ENCODE peak calls at places on chromosomes 13 and 19, in four cellular contexts. One of them, this sample, is unnamed.

GRCh38 chr19:46925548-46925950 is 64.8 kb downstream of the ARHGAP35 start:
- DNase-seq in IMR-90: no peak
- DNase-seq in A549: peak
- DNase-seq in OCI-LY7: no peak
- DNase-seq in this sample: no peak

GRCh38 chr19:13118424-13119193 is 545 bp downstream of the NACC1 start:
- DNase-seq in IMR-90: peak
- DNase-seq in A549: peak
- DNase-seq in OCI-LY7: peak
- DNase-seq in this sample: peak

GRCh38 chr19:52142001-52142595 is 2.4 kb upstream of the ZNF616 start:
- DNase-seq in IMR-90: no peak
- DNase-seq in A549: no peak
- DNase-seq in OCI-LY7: no peak
- DNase-seq in this sample: no peak

GRCh38 chr13:20528451-20528850 is 2.8 kb upstream of the CRYL1 start:
- DNase-seq in IMR-90: no peak
- DNase-seq in A549: no peak
- DNase-seq in OCI-LY7: no peak
- DNase-seq in this sample: no peak

GRCh38 chr19:3275583-3276340 is 51.3 kb downstream of the CELF5 start:
- DNase-seq in IMR-90: peak
- DNase-seq in A549: peak
- DNase-seq in OCI-LY7: peak
- DNase-seq in this sample: peak

GRCh38 chr19:12703056-12703455 is 6.6 kb upstream of the FBXW9 start:
- DNase-seq in IMR-90: peak
- DNase-seq in A549: no peak
- DNase-seq in OCI-LY7: peak
- DNase-seq in this sample: peak

GRCh38 chr19:41998246-41999020 is 4.4 kb upstream of the ATP1A3 start:
- DNase-seq in IMR-90: peak
- DNase-seq in A549: peak
- DNase-seq in OCI-LY7: peak
- DNase-seq in this sample: no peak

GRCh38 chr13:79482271-79482970 is 1.5 kb downstream of the NDFIP2 start:
- DNase-seq in IMR-90: peak
- DNase-seq in A549: no peak
- DNase-seq in OCI-LY7: no peak
- DNase-seq in this sample: no peak

GRCh38 chr13:43558312-43558711 is 228.5 kb downstream of the ENOX1 start:
- DNase-seq in IMR-90: no peak
- DNase-seq in A549: no peak
- DNase-seq in OCI-LY7: no peak
- DNase-seq in this sample: no peak

GRCh38 chr13:104532131-104532530 is 1465.9 kb upstream of the SLC10A2 start:
- DNase-seq in IMR-90: no peak
- DNase-seq in A549: no peak
- DNase-seq in OCI-LY7: no peak
- DNase-seq in this sample: no peak

GRCh38 chr13:45861352-45861751 is 9.8 kb upstream of the SIAH3 start:
- DNase-seq in IMR-90: peak
- DNase-seq in A549: no peak
- DNase-seq in OCI-LY7: no peak
- DNase-seq in this sample: no peak

GRCh38 chr13:80962173-80962572 is 621.2 kb upstream of the SPRY2 start:
- DNase-seq in IMR-90: no peak
- DNase-seq in A549: no peak
- DNase-seq in OCI-LY7: no peak
- DNase-seq in this sample: no peak

GRCh38 chr19:31054430-31054829 is 294.8 kb downstream of the TSHZ3 start:
- DNase-seq in IMR-90: peak
- DNase-seq in A549: peak
- DNase-seq in OCI-LY7: peak
- DNase-seq in this sample: peak

GRCh38 chr19:29927944-29928669 is 13.9 kb upstream of the URI1 start:
- DNase-seq in IMR-90: no peak
- DNase-seq in A549: no peak
- DNase-seq in OCI-LY7: peak
- DNase-seq in this sample: no peak

GRCh38 chr13:113951246-113951999 is 22.5 kb downstream of the C13orf46 start:
- DNase-seq in IMR-90: peak
- DNase-seq in A549: peak
- DNase-seq in OCI-LY7: peak
- DNase-seq in this sample: peak

GRCh38 chr13:52195052-52195837 is 35.8 kb upstream of the NEK3 start:
- DNase-seq in IMR-90: peak
- DNase-seq in A549: no peak
- DNase-seq in OCI-LY7: no peak
- DNase-seq in this sample: no peak

GRCh38 chr19:58085348-58085875 is 12.6 kb downstream of the ZSCAN18 start:
- DNase-seq in IMR-90: no peak
- DNase-seq in A549: no peak
- DNase-seq in OCI-LY7: no peak
- DNase-seq in this sample: no peak

GRCh38 chr13:23984541-23984940 is 87.2 kb upstream of the C1QTNF9B start:
- DNase-seq in IMR-90: no peak
- DNase-seq in A549: no peak
- DNase-seq in OCI-LY7: no peak
- DNase-seq in this sample: peak

GRCh38 chr13:24208314-24208713 is 47.8 kb downstream of the SPATA13 start:
- DNase-seq in IMR-90: peak
- DNase-seq in A549: peak
- DNase-seq in OCI-LY7: no peak
- DNase-seq in this sample: peak

GRCh38 chr13:33194820-33195692 is 90.5 kb downstream of the STARD13 start:
- DNase-seq in IMR-90: peak
- DNase-seq in A549: no peak
- DNase-seq in OCI-LY7: no peak
- DNase-seq in this sample: peak

GRCh38 chr13:50141660-50142010 is 126.4 kb downstream of the KCNRG start:
- DNase-seq in IMR-90: no peak
- DNase-seq in A549: no peak
- DNase-seq in OCI-LY7: no peak
- DNase-seq in this sample: no peak

GRCh38 chr13:97627566-97627965 is 193.6 kb downstream of the RAP2A start:
- DNase-seq in IMR-90: peak
- DNase-seq in A549: no peak
- DNase-seq in OCI-LY7: no peak
- DNase-seq in this sample: peak

GRCh38 chr19:42440357-42441046 is 2.2 kb downstream of the CXCL17 start:
- DNase-seq in IMR-90: peak
- DNase-seq in A549: peak
- DNase-seq in OCI-LY7: peak
- DNase-seq in this sample: peak

GRCh38 chr19:9935409-9936062 is 779 bp downstream of the OLFM2 start:
- DNase-seq in IMR-90: no peak
- DNase-seq in A549: no peak
- DNase-seq in OCI-LY7: no peak
- DNase-seq in this sample: no peak

GRCh38 chr13:66835040-66835628 is 395.0 kb downstream of the PCDH9 start:
- DNase-seq in IMR-90: peak
- DNase-seq in A549: peak
- DNase-seq in OCI-LY7: no peak
- DNase-seq in this sample: peak

DNA sequence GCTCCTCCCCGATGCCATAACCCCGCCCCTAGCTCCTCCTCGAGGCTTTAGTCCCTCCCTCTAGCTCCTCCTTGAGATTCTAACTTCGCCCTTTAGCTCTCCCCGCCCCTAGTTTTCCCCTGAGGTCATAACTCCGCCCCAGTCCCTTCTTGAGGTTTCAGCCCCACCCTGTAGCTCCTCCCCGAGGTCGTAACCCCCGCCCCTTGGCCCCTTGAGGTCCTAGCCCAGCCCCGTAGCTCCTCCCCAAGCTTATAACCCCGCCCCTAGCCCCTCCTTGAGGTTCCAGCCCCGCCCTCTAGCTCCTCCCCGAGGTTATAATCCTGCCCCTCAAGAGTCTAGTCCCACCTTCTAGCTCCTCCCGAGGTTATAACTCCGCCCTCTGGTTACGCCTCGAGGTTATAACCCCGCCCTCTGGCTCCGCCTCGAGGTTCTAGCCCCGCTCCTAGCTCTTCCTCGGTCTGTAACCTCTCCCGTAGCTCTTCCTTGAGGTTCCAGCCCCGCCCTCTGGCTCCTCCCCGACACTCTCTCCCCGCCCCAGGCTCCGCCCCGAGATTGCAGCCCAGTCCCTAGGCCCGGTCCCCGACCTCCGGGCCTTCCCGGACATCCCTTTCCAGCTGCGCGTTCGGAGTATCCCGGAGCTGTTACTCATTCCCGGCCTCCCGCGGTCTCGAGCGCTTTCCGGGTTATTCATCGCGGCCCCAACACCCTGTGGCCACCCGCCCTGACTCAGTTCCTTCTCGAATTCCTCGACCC is 1.4 kb downstream of the PLAUR start:
- DNase-seq in IMR-90: peak
- DNase-seq in A549: peak
- DNase-seq in OCI-LY7: peak
- DNase-seq in this sample: peak
- H3K4me3 ChIP-seq in IMR-90: peak
- H3K4me3 ChIP-seq in A549: peak
- H3K4me3 ChIP-seq in OCI-LY7: peak
- H3K4me3 ChIP-seq in this sample: peak

GRCh38 chr13:48542138-48542537 is 9.3 kb upstream of the RCBTB2 start:
- DNase-seq in IMR-90: no peak
- DNase-seq in A549: no peak
- DNase-seq in OCI-LY7: no peak
- DNase-seq in this sample: no peak

GRCh38 chr13:48539550-48539949 is 6.7 kb upstream of the RCBTB2 start:
- DNase-seq in IMR-90: no peak
- DNase-seq in A549: no peak
- DNase-seq in OCI-LY7: no peak
- DNase-seq in this sample: no peak

GRCh38 chr13:48545608-48546007 is 12.7 kb upstream of the RCBTB2 start:
- DNase-seq in IMR-90: no peak
- DNase-seq in A549: no peak
- DNase-seq in OCI-LY7: no peak
- DNase-seq in this sample: no peak

GRCh38 chr13:48547663-48548092 is 14.8 kb upstream of the RCBTB2 start:
- DNase-seq in IMR-90: no peak
- DNase-seq in A549: no peak
- DNase-seq in OCI-LY7: no peak
- DNase-seq in this sample: no peak

DNA sequence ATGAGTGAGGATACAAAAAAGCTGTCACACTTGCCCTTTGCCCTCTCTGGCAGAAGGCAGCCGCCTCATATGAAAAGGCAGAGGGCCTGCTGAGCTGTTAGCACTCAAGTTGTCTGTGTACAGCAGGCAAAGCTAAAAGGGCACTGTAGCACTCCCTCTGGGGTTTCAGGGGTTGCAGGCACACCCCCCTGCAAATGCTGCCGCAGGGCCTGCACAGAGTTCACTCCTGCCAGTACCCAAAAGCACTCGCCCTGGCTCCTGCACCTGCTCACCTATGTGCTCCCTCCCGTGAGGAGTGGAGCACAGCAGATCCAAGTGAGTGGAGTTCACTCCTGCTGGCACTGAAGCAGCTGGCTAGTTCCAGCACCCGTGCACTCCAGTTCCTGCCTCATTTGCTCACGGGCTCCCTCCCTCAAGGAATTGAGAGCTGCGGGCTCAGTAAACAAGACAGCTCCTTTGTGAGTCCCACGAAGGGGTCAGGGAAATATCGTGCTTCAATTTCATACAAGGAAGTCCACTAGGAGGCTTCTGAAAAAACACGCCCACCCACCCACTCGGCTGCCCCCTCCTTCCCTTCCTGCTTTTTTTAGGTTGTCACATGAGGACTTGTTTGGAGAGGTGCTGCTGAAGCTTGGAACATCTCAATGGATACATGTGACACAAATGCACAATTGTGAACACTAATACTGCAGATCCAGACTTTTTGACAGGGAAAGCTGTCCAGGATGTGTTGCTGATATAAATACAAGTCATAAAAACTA is 9.9 kb upstream of the RCBTB2 start:
- DNase-seq in IMR-90: peak
- DNase-seq in A549: no peak
- DNase-seq in OCI-LY7: peak
- DNase-seq in this sample: peak
- H3K4me3 ChIP-seq in IMR-90: no peak
- H3K4me3 ChIP-seq in A549: no peak
- H3K4me3 ChIP-seq in OCI-LY7: no peak
- H3K4me3 ChIP-seq in this sample: no peak

DNA sequence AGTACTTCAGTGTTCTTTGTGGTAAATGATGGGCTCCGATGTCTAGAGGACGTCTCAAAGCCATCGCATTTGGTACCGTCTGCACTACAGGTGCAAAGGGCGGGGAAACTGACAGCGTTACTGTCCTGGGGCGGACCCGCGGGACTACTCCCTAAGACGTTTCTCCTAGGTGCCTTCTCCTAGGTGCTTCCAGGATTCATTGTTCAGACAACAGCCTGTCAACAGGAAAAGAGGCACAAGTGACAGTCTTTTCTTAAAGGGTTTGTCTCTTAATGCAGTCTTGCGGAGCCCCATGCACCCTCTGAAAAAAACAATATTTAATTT is 1.4 kb downstream of the SERTM1 start:
- DNase-seq in IMR-90: no peak
- DNase-seq in A549: no peak
- DNase-seq in OCI-LY7: no peak
- DNase-seq in this sample: no peak
- H3K4me3 ChIP-seq in IMR-90: no peak
- H3K4me3 ChIP-seq in A549: no peak
- H3K4me3 ChIP-seq in OCI-LY7: no peak
- H3K4me3 ChIP-seq in this sample: no peak

GRCh38 chr19:1833540-1833939 is 14.7 kb downstream of the REXO1 start:
- DNase-seq in IMR-90: no peak
- DNase-seq in A549: no peak
- DNase-seq in OCI-LY7: no peak
- DNase-seq in this sample: no peak
- H3K4me3 ChIP-seq in IMR-90: no peak
- H3K4me3 ChIP-seq in A549: no peak
- H3K4me3 ChIP-seq in OCI-LY7: no peak
- H3K4me3 ChIP-seq in this sample: no peak

GRCh38 chr19:16830679-16831078 is 1.5 kb downstream of the SIN3B start:
- DNase-seq in IMR-90: peak
- DNase-seq in A549: no peak
- DNase-seq in OCI-LY7: no peak
- DNase-seq in this sample: no peak
- H3K4me3 ChIP-seq in IMR-90: peak
- H3K4me3 ChIP-seq in A549: peak
- H3K4me3 ChIP-seq in OCI-LY7: peak
- H3K4me3 ChIP-seq in this sample: no peak

GRCh38 chr19:18433735-18434398 is 4.1 kb downstream of the ISYNA1 start:
- DNase-seq in IMR-90: no peak
- DNase-seq in A549: no peak
- DNase-seq in OCI-LY7: no peak
- DNase-seq in this sample: no peak
- H3K4me3 ChIP-seq in IMR-90: no peak
- H3K4me3 ChIP-seq in A549: no peak
- H3K4me3 ChIP-seq in OCI-LY7: no peak
- H3K4me3 ChIP-seq in this sample: no peak

This sample was measured in SJCRH30.